ENCODE peak calls at places on chromosomes 2 and 18, in ten cellular contexts. One of them, this sample, is unnamed.

GRCh38 chr2:164439885-164440284 is 181.4 kb downstream of the GRB14 start:
- DNase-seq in GM12878: no peak
- DNase-seq in endodermal cell: no peak
- DNase-seq in GM12864: no peak
- DNase-seq in activated B cell treated with CpG ODN at 0.5 μM for 24 hours: no peak
- DNase-seq in activated CD8-positive, alpha-beta T cell treated with anti-CD3 and anti-CD28 coated beads for 36 hours: no peak
- DNase-seq in body of pancreas: no peak
- DNase-seq in WTC11: no peak
- DNase-seq in GM12865: no peak
- DNase-seq in HFF-Myc: no peak
- DNase-seq in this sample: no peak

GRCh38 chr18:77400561-77400960 is 150.9 kb downstream of the GALR1 start:
- DNase-seq in GM12878: no peak
- DNase-seq in endodermal cell: no peak
- DNase-seq in GM12864: no peak
- DNase-seq in activated B cell treated with CpG ODN at 0.5 μM for 24 hours: no peak
- DNase-seq in activated CD8-positive, alpha-beta T cell treated with anti-CD3 and anti-CD28 coated beads for 36 hours: no peak
- DNase-seq in body of pancreas: no peak
- DNase-seq in WTC11: no peak
- DNase-seq in GM12865: no peak
- DNase-seq in HFF-Myc: no peak
- DNase-seq in this sample: no peak

GRCh38 chr2:100713106-100713505 is 106.8 kb upstream of the NPAS2 start:
- DNase-seq in GM12878: no peak
- DNase-seq in endodermal cell: no peak
- DNase-seq in GM12864: no peak
- DNase-seq in activated B cell treated with CpG ODN at 0.5 μM for 24 hours: no peak
- DNase-seq in activated CD8-positive, alpha-beta T cell treated with anti-CD3 and anti-CD28 coated beads for 36 hours: no peak
- DNase-seq in body of pancreas: no peak
- DNase-seq in WTC11: no peak
- DNase-seq in GM12865: no peak
- DNase-seq in HFF-Myc: no peak
- DNase-seq in this sample: no peak

GRCh38 chr2:46977266-46977665 is 61.7 kb upstream of the MCFD2 start:
- DNase-seq in GM12878: no peak
- DNase-seq in endodermal cell: no peak
- DNase-seq in GM12864: no peak
- DNase-seq in activated B cell treated with CpG ODN at 0.5 μM for 24 hours: no peak
- DNase-seq in activated CD8-positive, alpha-beta T cell treated with anti-CD3 and anti-CD28 coated beads for 36 hours: no peak
- DNase-seq in body of pancreas: no peak
- DNase-seq in WTC11: no peak
- DNase-seq in GM12865: no peak
- DNase-seq in HFF-Myc: no peak
- DNase-seq in this sample: no peak

GRCh38 chr2:96636772-96637171 is 1.3 kb downstream of the KANSL3 start:
- DNase-seq in GM12878: no peak
- DNase-seq in endodermal cell: no peak
- DNase-seq in GM12864: no peak
- DNase-seq in activated B cell treated with CpG ODN at 0.5 μM for 24 hours: no peak
- DNase-seq in activated CD8-positive, alpha-beta T cell treated with anti-CD3 and anti-CD28 coated beads for 36 hours: no peak
- DNase-seq in body of pancreas: peak
- DNase-seq in WTC11: no peak
- DNase-seq in GM12865: no peak
- DNase-seq in HFF-Myc: no peak
- DNase-seq in this sample: no peak

GRCh38 chr2:233384017-233384416 is 29.7 kb downstream of the DGKD start:
- DNase-seq in GM12878: no peak
- DNase-seq in endodermal cell: peak
- DNase-seq in GM12864: no peak
- DNase-seq in activated B cell treated with CpG ODN at 0.5 μM for 24 hours: no peak
- DNase-seq in activated CD8-positive, alpha-beta T cell treated with anti-CD3 and anti-CD28 coated beads for 36 hours: peak
- DNase-seq in body of pancreas: no peak
- DNase-seq in WTC11: no peak
- DNase-seq in GM12865: peak
- DNase-seq in HFF-Myc: no peak
- DNase-seq in this sample: no peak

GRCh38 chr2:158482594-158482993 is 25.8 kb downstream of the PKP4 start:
- DNase-seq in GM12878: no peak
- DNase-seq in endodermal cell: no peak
- DNase-seq in GM12864: no peak
- DNase-seq in activated B cell treated with CpG ODN at 0.5 μM for 24 hours: no peak
- DNase-seq in activated CD8-positive, alpha-beta T cell treated with anti-CD3 and anti-CD28 coated beads for 36 hours: no peak
- DNase-seq in body of pancreas: no peak
- DNase-seq in WTC11: no peak
- DNase-seq in GM12865: no peak
- DNase-seq in HFF-Myc: no peak
- DNase-seq in this sample: no peak

GRCh38 chr2:204586444-204587165 is 41.3 kb downstream of the PARD3B start:
- DNase-seq in GM12878: no peak
- DNase-seq in endodermal cell: no peak
- DNase-seq in GM12864: no peak
- DNase-seq in activated B cell treated with CpG ODN at 0.5 μM for 24 hours: no peak
- DNase-seq in activated CD8-positive, alpha-beta T cell treated with anti-CD3 and anti-CD28 coated beads for 36 hours: no peak
- DNase-seq in body of pancreas: no peak
- DNase-seq in WTC11: no peak
- DNase-seq in GM12865: no peak
- DNase-seq in HFF-Myc: no peak
- DNase-seq in this sample: no peak

GRCh38 chr18:31101148-31102019 is 837 bp downstream of the DSC2 start:
- DNase-seq in GM12878: no peak
- DNase-seq in endodermal cell: peak
- DNase-seq in GM12864: no peak
- DNase-seq in activated B cell treated with CpG ODN at 0.5 μM for 24 hours: no peak
- DNase-seq in activated CD8-positive, alpha-beta T cell treated with anti-CD3 and anti-CD28 coated beads for 36 hours: no peak
- DNase-seq in body of pancreas: peak
- DNase-seq in WTC11: peak
- DNase-seq in GM12865: no peak
- DNase-seq in HFF-Myc: no peak
- DNase-seq in this sample: peak

GRCh38 chr2:176148758-176149483 is 2.4 kb upstream of the HOXD4 start:
- DNase-seq in GM12878: no peak
- DNase-seq in endodermal cell: no peak
- DNase-seq in GM12864: no peak
- DNase-seq in activated B cell treated with CpG ODN at 0.5 μM for 24 hours: no peak
- DNase-seq in activated CD8-positive, alpha-beta T cell treated with anti-CD3 and anti-CD28 coated beads for 36 hours: no peak
- DNase-seq in body of pancreas: no peak
- DNase-seq in WTC11: no peak
- DNase-seq in GM12865: no peak
- DNase-seq in HFF-Myc: no peak
- DNase-seq in this sample: no peak

GRCh38 chr2:217723078-217723477 is 279.7 kb downstream of the TNS1 start:
- DNase-seq in GM12878: no peak
- DNase-seq in endodermal cell: no peak
- DNase-seq in GM12864: no peak
- DNase-seq in activated B cell treated with CpG ODN at 0.5 μM for 24 hours: no peak
- DNase-seq in activated CD8-positive, alpha-beta T cell treated with anti-CD3 and anti-CD28 coated beads for 36 hours: no peak
- DNase-seq in body of pancreas: no peak
- DNase-seq in WTC11: no peak
- DNase-seq in GM12865: no peak
- DNase-seq in HFF-Myc: no peak
- DNase-seq in this sample: no peak

GRCh38 chr18:67132919-67133318 is 383.6 kb downstream of the DSEL start:
- DNase-seq in GM12878: no peak
- DNase-seq in endodermal cell: no peak
- DNase-seq in GM12864: no peak
- DNase-seq in activated B cell treated with CpG ODN at 0.5 μM for 24 hours: no peak
- DNase-seq in activated CD8-positive, alpha-beta T cell treated with anti-CD3 and anti-CD28 coated beads for 36 hours: no peak
- DNase-seq in body of pancreas: no peak
- DNase-seq in WTC11: no peak
- DNase-seq in GM12865: no peak
- DNase-seq in HFF-Myc: no peak
- DNase-seq in this sample: no peak

GRCh38 chr2:160892204-160892603 is 268.0 kb upstream of the TANK start:
- DNase-seq in GM12878: no peak
- DNase-seq in endodermal cell: no peak
- DNase-seq in GM12864: no peak
- DNase-seq in activated B cell treated with CpG ODN at 0.5 μM for 24 hours: no peak
- DNase-seq in activated CD8-positive, alpha-beta T cell treated with anti-CD3 and anti-CD28 coated beads for 36 hours: no peak
- DNase-seq in body of pancreas: no peak
- DNase-seq in WTC11: no peak
- DNase-seq in GM12865: no peak
- DNase-seq in HFF-Myc: no peak
- DNase-seq in this sample: no peak

DNA sequence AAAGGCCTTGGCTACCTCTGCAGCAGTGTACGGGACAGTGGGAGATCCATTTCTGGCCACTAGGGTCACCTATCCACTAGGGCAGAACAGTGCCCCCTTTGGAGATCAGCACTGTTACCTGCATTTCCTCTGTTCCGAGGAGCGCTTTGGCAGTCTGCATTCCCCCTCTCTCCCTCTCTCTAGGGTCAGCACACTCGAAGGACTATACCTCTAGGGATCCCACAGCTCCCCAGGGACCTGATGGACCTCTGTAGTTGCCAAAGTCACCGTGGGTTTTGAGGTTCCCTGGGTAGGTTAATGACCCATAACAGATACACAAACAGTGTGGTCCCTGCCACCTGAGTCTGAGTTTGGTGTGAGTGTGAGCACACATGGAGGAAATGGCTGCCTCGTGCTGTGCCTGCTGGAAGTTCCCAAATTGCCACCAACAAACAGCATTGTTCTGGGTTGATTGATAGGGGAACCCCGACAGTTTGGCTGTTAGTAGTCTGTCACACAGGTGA is 99.8 kb upstream of the VWC2L start:
- DNase-seq in GM12878: peak
- DNase-seq in endodermal cell: peak
- DNase-seq in GM12864: no peak
- DNase-seq in activated B cell treated with CpG ODN at 0.5 μM for 24 hours: no peak
- DNase-seq in activated CD8-positive, alpha-beta T cell treated with anti-CD3 and anti-CD28 coated beads for 36 hours: no peak
- DNase-seq in body of pancreas: no peak
- DNase-seq in WTC11: peak
- DNase-seq in GM12865: peak
- DNase-seq in HFF-Myc: no peak
- DNase-seq in this sample: peak
- TF ChIP-seq CTCF in GM12878: peak
- TF ChIP-seq CTCF in endodermal cell: peak
- TF ChIP-seq CTCF in GM12864: peak
- TF ChIP-seq CTCF in activated B cell treated with CpG ODN at 0.5 μM for 24 hours: no peak
- TF ChIP-seq CTCF in activated CD8-positive, alpha-beta T cell treated with anti-CD3 and anti-CD28 coated beads for 36 hours: no peak
- TF ChIP-seq CTCF in body of pancreas: no peak
- TF ChIP-seq CTCF in WTC11: peak
- TF ChIP-seq CTCF in GM12865: peak
- TF ChIP-seq CTCF in HFF-Myc: peak
- TF ChIP-seq CTCF in this sample: peak

GRCh38 chr2:8656811-8657210 is 25.0 kb upstream of the ID2 start:
- DNase-seq in GM12878: no peak
- DNase-seq in endodermal cell: no peak
- DNase-seq in GM12864: no peak
- DNase-seq in activated B cell treated with CpG ODN at 0.5 μM for 24 hours: no peak
- DNase-seq in activated CD8-positive, alpha-beta T cell treated with anti-CD3 and anti-CD28 coated beads for 36 hours: no peak
- DNase-seq in body of pancreas: no peak
- DNase-seq in WTC11: no peak
- DNase-seq in GM12865: no peak
- DNase-seq in HFF-Myc: no peak
- DNase-seq in this sample: no peak

GRCh38 chr2:8657423-8658062 is 24.3 kb upstream of the ID2 start:
- DNase-seq in GM12878: no peak
- DNase-seq in endodermal cell: no peak
- DNase-seq in GM12864: no peak
- DNase-seq in activated B cell treated with CpG ODN at 0.5 μM for 24 hours: no peak
- DNase-seq in activated CD8-positive, alpha-beta T cell treated with anti-CD3 and anti-CD28 coated beads for 36 hours: peak
- DNase-seq in body of pancreas: no peak
- DNase-seq in WTC11: no peak
- DNase-seq in GM12865: no peak
- DNase-seq in HFF-Myc: no peak
- DNase-seq in this sample: no peak

GRCh38 chr2:8659735-8660492 is 21.9 kb upstream of the ID2 start:
- DNase-seq in GM12878: no peak
- DNase-seq in endodermal cell: no peak
- DNase-seq in GM12864: no peak
- DNase-seq in activated B cell treated with CpG ODN at 0.5 μM for 24 hours: no peak
- DNase-seq in activated CD8-positive, alpha-beta T cell treated with anti-CD3 and anti-CD28 coated beads for 36 hours: no peak
- DNase-seq in body of pancreas: no peak
- DNase-seq in WTC11: no peak
- DNase-seq in GM12865: no peak
- DNase-seq in HFF-Myc: no peak
- DNase-seq in this sample: no peak

GRCh38 chr2:8659092-8659734 is 22.6 kb upstream of the ID2 start:
- DNase-seq in GM12878: no peak
- DNase-seq in endodermal cell: no peak
- DNase-seq in GM12864: no peak
- DNase-seq in activated B cell treated with CpG ODN at 0.5 μM for 24 hours: no peak
- DNase-seq in activated CD8-positive, alpha-beta T cell treated with anti-CD3 and anti-CD28 coated beads for 36 hours: no peak
- DNase-seq in body of pancreas: no peak
- DNase-seq in WTC11: no peak
- DNase-seq in GM12865: no peak
- DNase-seq in HFF-Myc: no peak
- DNase-seq in this sample: no peak

GRCh38 chr2:8658064-8658862 is 23.6 kb upstream of the ID2 start:
- DNase-seq in GM12878: no peak
- DNase-seq in endodermal cell: no peak
- DNase-seq in GM12864: no peak
- DNase-seq in activated B cell treated with CpG ODN at 0.5 μM for 24 hours: no peak
- DNase-seq in activated CD8-positive, alpha-beta T cell treated with anti-CD3 and anti-CD28 coated beads for 36 hours: no peak
- DNase-seq in body of pancreas: no peak
- DNase-seq in WTC11: no peak
- DNase-seq in GM12865: no peak
- DNase-seq in HFF-Myc: no peak
- DNase-seq in this sample: no peak
- TF ChIP-seq CTCF in GM12878: no peak
- TF ChIP-seq CTCF in endodermal cell: no peak
- TF ChIP-seq CTCF in GM12864: no peak
- TF ChIP-seq CTCF in activated B cell treated with CpG ODN at 0.5 μM for 24 hours: no peak
- TF ChIP-seq CTCF in activated CD8-positive, alpha-beta T cell treated with anti-CD3 and anti-CD28 coated beads for 36 hours: no peak
- TF ChIP-seq CTCF in body of pancreas: no peak
- TF ChIP-seq CTCF in WTC11: no peak
- TF ChIP-seq CTCF in GM12865: no peak
- TF ChIP-seq CTCF in HFF-Myc: no peak
- TF ChIP-seq CTCF in this sample: no peak

DNA sequence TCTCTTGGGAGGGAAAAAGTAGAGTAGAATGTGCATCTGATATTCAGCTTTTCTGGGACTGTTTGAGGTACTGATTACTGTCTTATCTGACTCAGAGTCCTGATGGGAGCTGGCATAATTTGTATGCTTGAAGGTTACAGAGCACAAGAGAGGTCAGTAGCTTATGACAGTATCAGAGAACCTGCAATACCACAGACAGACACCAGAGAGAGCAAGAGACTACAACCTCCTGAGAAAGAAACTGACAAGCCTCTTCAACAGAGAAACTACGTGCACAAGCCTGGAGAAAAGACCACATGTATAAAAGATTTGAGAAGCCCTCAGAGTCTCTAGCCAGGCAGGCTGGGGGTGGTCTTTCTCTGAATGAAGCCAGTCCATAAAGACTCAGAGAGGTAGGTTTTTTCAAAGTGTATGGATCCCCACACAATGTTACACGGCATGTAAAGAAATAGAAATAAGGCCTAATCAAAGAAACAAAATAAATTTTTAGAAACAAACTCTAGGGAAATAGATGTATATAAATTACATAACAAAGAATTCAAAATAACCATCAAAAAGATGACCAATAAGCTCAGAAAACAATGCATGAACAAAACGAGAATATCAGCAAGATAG is 568.3 kb downstream of the LRRTM4 start:
- DNase-seq in GM12878: peak
- DNase-seq in endodermal cell: peak
- DNase-seq in GM12864: peak
- DNase-seq in activated B cell treated with CpG ODN at 0.5 μM for 24 hours: no peak
- DNase-seq in activated CD8-positive, alpha-beta T cell treated with anti-CD3 and anti-CD28 coated beads for 36 hours: peak
- DNase-seq in body of pancreas: peak
- DNase-seq in WTC11: peak
- DNase-seq in GM12865: peak
- DNase-seq in HFF-Myc: peak
- DNase-seq in this sample: peak
- TF ChIP-seq CTCF in GM12878: peak
- TF ChIP-seq CTCF in endodermal cell: peak
- TF ChIP-seq CTCF in GM12864: peak
- TF ChIP-seq CTCF in activated B cell treated with CpG ODN at 0.5 μM for 24 hours: no peak
- TF ChIP-seq CTCF in activated CD8-positive, alpha-beta T cell treated with anti-CD3 and anti-CD28 coated beads for 36 hours: no peak
- TF ChIP-seq CTCF in body of pancreas: peak
- TF ChIP-seq CTCF in WTC11: peak
- TF ChIP-seq CTCF in GM12865: peak
- TF ChIP-seq CTCF in HFF-Myc: peak
- TF ChIP-seq CTCF in this sample: peak

GRCh38 chr2:9375857-9376428 is 47.4 kb downstream of the ITGB1BP1 start:
- DNase-seq in GM12878: no peak
- DNase-seq in endodermal cell: no peak
- DNase-seq in GM12864: no peak
- DNase-seq in activated B cell treated with CpG ODN at 0.5 μM for 24 hours: no peak
- DNase-seq in activated CD8-positive, alpha-beta T cell treated with anti-CD3 and anti-CD28 coated beads for 36 hours: no peak
- DNase-seq in body of pancreas: no peak
- DNase-seq in WTC11: no peak
- DNase-seq in GM12865: peak
- DNase-seq in HFF-Myc: no peak
- DNase-seq in this sample: no peak
- TF ChIP-seq CTCF in GM12878: peak
- TF ChIP-seq CTCF in endodermal cell: peak
- TF ChIP-seq CTCF in GM12864: peak
- TF ChIP-seq CTCF in activated B cell treated with CpG ODN at 0.5 μM for 24 hours: no peak
- TF ChIP-seq CTCF in activated CD8-positive, alpha-beta T cell treated with anti-CD3 and anti-CD28 coated beads for 36 hours: no peak
- TF ChIP-seq CTCF in body of pancreas: no peak
- TF ChIP-seq CTCF in WTC11: no peak
- TF ChIP-seq CTCF in GM12865: peak
- TF ChIP-seq CTCF in HFF-Myc: no peak
- TF ChIP-seq CTCF in this sample: peak